ENCODE peak calls at places on chromosome 3, in four cellular contexts. B is thyroid gland, Q is colonic mucosa, T is psoas muscle. V is an unnamed sample.
A peak's percentile ranks its signal among the peaks of the same experiment; 100 is the strongest.

GRCh38 chr3:60434945-60435344 is 816.3 kb downstream of the FHIT start:
- DNase-seq in B (no peak), Q (no peak), T (no peak), V (no peak)

GRCh38 chr3:182214406-182214805 is 502.7 kb downstream of the SOX2 start:
- DNase-seq in B (peak; percentile 4), Q (no peak), T (no peak), V (no peak)

GRCh38 chr3:129336093-129336706 is 57.5 kb downstream of the HMCES start:
- DNase-seq in B (no peak), Q (no peak), T (no peak), V (no peak)

GRCh38 chr3:134312873-134313838 is 61.1 kb downstream of the AMOTL2 start:
- DNase-seq in B (peak; percentile 85), Q (peak; percentile 59), T (peak; percentile 94), V (no peak)

GRCh38 chr3:133937756-133938601 is 42.3 kb upstream of the RAB6B start:
- DNase-seq in B (no peak), Q (peak; percentile 13), T (no peak), V (no peak)

GRCh38 chr3:20246662-20247061 is 60.7 kb upstream of the SGO1 start:
- DNase-seq in B (no peak), Q (no peak), T (no peak), V (no peak)

GRCh38 chr3:127254730-127255129 is 33.1 kb downstream of the PRR20G start:
- DNase-seq in B (no peak), Q (no peak), T (no peak), V (no peak)

GRCh38 chr3:70771426-70772147 is 459.1 kb upstream of the MDFIC2 start:
- DNase-seq in B (no peak), Q (no peak), T (no peak), V (no peak)

GRCh38 chr3:124467980-124468902 is 262.0 kb upstream of the UMPS start:
- DNase-seq in B (peak; percentile 41), Q (peak; percentile 60), T (peak; percentile 64), V (no peak)

GRCh38 chr3:63862804-63863149 is 828 bp downstream of the THOC7 start:
- DNase-seq in B (no peak), Q (no peak), T (no peak), V (no peak)

GRCh38 chr3:8656240-8656639 is 11.6 kb upstream of the SSUH2 start:
- DNase-seq in B (no peak), Q (no peak), T (no peak), V (no peak)

GRCh38 chr3:47799733-47800132 is 3.2 kb upstream of the DHX30 start:
- DNase-seq in B (no peak), Q (no peak), T (no peak), V (no peak)
- TF ChIP-seq CTCF in B (no peak), Q (no peak), T (no peak), V (no peak)

GRCh38 chr3:53570709-53571108 is 76.3 kb downstream of the CACNA1D start:
- DNase-seq in B (peak; percentile 44), Q (peak; percentile 22), T (no peak), V (no peak)

GRCh38 chr3:53570086-53570485 is 75.7 kb downstream of the CACNA1D start:
- DNase-seq in B (no peak), Q (no peak), T (no peak), V (no peak)

GRCh38 chr3:53566450-53567145 is 72.2 kb downstream of the CACNA1D start:
- DNase-seq in B (no peak), Q (no peak), T (no peak), V (no peak)

DNA sequence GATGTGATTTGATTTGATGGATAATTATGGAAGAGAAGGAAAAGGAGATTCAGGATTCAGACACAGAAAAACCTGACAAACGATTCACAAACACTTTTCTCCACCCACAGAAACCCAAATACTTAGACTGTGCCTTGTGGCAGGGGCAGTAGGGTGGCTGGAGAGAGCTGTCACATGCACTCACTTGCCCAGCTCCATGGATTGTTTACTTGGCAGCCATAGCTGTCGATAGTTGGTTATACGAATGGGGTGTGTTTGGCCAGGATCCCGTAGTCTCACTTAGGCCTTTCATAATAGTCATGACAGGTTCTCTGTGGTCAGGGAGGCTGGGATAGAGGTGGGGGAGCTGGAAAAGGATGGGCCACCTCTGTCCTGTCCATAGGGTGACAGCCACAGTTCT is 76.9 kb downstream of the CACNA1D start:
- DNase-seq in B (peak; percentile 23), Q (no peak), T (no peak), V (no peak)
- TF ChIP-seq CTCF in B (no peak), Q (no peak), T (no peak), V (no peak)

DNA sequence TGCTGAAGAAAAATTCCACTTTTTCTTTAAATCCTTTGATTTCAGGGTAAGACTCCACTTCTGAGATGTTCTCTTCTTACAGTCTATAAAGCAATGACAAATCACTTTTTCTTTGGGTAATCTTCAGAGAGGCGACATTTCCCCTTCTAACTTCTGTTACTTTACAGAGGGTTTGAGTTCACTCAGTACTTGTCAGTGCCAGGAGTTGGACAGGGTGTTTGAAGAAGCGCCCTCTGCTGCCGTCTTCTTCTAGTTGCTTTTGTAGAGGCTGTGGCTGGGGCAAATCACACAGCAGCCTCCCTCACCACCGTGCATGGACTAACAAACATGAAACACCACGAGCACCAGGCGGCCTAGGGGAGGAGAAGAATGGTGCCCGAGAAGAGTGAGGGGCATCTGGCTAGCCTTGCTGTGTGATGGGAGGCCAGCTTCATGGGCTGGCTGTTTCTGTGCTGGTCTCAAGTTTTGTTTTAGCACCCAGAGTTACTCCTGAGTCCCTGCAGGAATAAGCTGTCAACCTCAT is at the start of gene CD80:
- DNase-seq in B (peak; percentile 31), Q (peak; percentile 70), T (peak; percentile 54), V (peak; percentile 58)
- TF ChIP-seq CTCF in B (no peak), Q (peak; percentile 28), T (no peak), V (no peak)

GRCh38 chr3:38658886-38659285 is 9.4 kb upstream of the SCN5A start:
- DNase-seq in B (no peak), Q (no peak), T (no peak), V (no peak)

GRCh38 chr3:38657369-38657768 is 7.9 kb upstream of the SCN5A start:
- DNase-seq in B (no peak), Q (no peak), T (no peak), V (no peak)

DNA sequence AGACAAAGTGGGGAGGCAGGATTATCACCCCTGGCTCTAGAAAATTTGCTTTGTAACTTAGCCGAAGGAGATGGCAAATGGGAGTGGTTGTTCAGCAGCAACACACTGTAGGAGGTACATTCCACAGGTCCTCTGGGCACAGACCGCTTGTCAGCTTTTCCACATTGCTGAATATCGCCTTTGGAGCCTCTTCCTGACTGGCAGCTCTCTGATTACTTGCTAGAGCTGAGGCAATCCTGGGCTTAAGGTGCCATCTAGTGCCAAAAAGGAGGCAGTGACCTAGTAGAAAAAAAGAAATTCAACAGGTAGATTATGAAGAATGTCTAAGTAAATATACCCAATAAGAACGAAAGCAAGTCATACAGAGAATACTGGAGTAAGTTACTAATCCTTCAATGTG is 13.1 kb upstream of the SCN5A start:
- DNase-seq in B (no peak), Q (no peak), T (no peak), V (no peak)
- TF ChIP-seq CTCF in B (no peak), Q (peak; percentile 28), T (no peak), V (no peak)

GRCh38 chr3:121152573-121152972 is 244.6 kb downstream of the STXBP5L start:
- DNase-seq in B (peak; percentile 4), Q (no peak), T (no peak), V (no peak)
- TF ChIP-seq CTCF in B (no peak), Q (no peak), T (no peak), V (no peak)

GRCh38 chr3:1421577-1421976 is 328.8 kb downstream of the CNTN6 start:
- DNase-seq in B (no peak), Q (no peak), T (no peak), V (no peak)
- TF ChIP-seq CTCF in B (no peak), Q (no peak), T (no peak), V (no peak)

GRCh38 chr3:155739154-155739553 is 5.7 kb downstream of the PLCH1 start:
- DNase-seq in B (no peak), Q (no peak), T (no peak), V (no peak)
- TF ChIP-seq CTCF in B (no peak), Q (no peak), T (no peak), V (no peak)

GRCh38 chr3:97763586-97764148 is 891 bp upstream of the ARL6 start:
- DNase-seq in B (no peak), Q (no peak), T (no peak), V (no peak)

GRCh38 chr3:97764186-97765055 is at the start of gene ARL6:
- DNase-seq in B (peak; percentile 82), Q (peak; percentile 87), T (peak; percentile 90), V (peak; percentile 65)
- TF ChIP-seq CTCF in B (no peak), Q (no peak), T (no peak), V (no peak)

GRCh38 chr3:179272385-179272784 is 21.5 kb upstream of the KCNMB3 start:
- DNase-seq in B (no peak), Q (no peak), T (no peak), V (no peak)
- TF ChIP-seq CTCF in B (no peak), Q (no peak), T (peak; percentile 10), V (no peak)

GRCh38 chr3:98801042-98801747 is 38.1 kb downstream of the ST3GAL6 start:
- DNase-seq in B (no peak), Q (no peak), T (no peak), V (no peak)
- TF ChIP-seq CTCF in B (no peak), Q (no peak), T (no peak), V (no peak)

V was measured in activated B cell treated with CpG ODN at 0.5 μM for 24 hours.